ENCODE peak calls at places on chromosomes 7 and 10, in five cellular contexts. F is AG04449; P is lower lobe of right lung; J is psoas muscle; T is CD8-positive, alpha-beta T cell. W is an unnamed sample.

GRCh38 chr10:27481486-27481885 is 22.6 kb upstream of the RAB18 start:
- DNase-seq in F (no peak), P (no peak), J (no peak), T (no peak), W (no peak)

GRCh38 chr7:133434246-133434865 is 181.5 kb downstream of the EXOC4 start:
- DNase-seq in F (no peak), P (no peak), J (no peak), T (no peak), W (no peak)

GRCh38 chr10:95276367-95277200 is 14.2 kb downstream of the PDLIM1 start:
- DNase-seq in F (no peak), P (no peak), J (no peak), T (no peak), W (no peak)

GRCh38 chr7:73397936-73398335 is 35.6 kb upstream of the FZD9 start:
- DNase-seq in F (no peak), P (no peak), J (peak; percentile 45), T (no peak), W (no peak)

GRCh38 chr10:108574233-108574632 is 1349.1 kb downstream of the XPNPEP1 start:
- DNase-seq in F (no peak), P (no peak), J (no peak), T (no peak), W (no peak)

GRCh38 chr10:24694086-24694485 is 29.6 kb downstream of the ARHGAP21 start:
- DNase-seq in F (no peak), P (no peak), J (no peak), T (no peak), W (no peak)

GRCh38 chr10:88270871-88271713 is 312.0 kb downstream of the RNLS start:
- DNase-seq in F (no peak), P (no peak), J (no peak), T (peak; percentile 14), W (no peak)

GRCh38 chr10:108388716-108389115 is 1224.2 kb upstream of the SORCS1 start:
- DNase-seq in F (no peak), P (no peak), J (no peak), T (no peak), W (no peak)

DNA sequence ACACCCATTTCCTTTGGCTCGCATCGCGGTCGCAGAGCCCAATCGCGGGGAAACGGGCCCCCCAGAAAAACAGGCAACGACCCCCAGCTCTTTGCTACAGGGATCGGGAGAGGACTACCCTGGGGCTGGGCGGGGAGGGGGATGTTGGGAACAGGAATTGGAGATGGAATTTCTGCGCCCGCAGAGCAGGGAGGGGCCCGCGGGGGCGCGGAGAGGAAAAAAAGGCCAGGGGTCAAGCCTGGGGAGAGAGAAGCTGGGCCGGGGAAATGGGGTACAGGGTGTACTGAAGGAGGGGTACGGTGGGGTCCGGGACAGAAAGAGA is 410 bp downstream of the SGCE start:
- DNase-seq in F (no peak), P (no peak), J (no peak), T (no peak), W (no peak)
- H3K4me3 ChIP-seq in F (peak overlapping the region; percentile 75), P (peak overlapping the region; percentile 67), J (peak overlapping the region; percentile 66), T (peak overlapping the region; percentile 2), W (peak overlapping the region; percentile 58)

DNA sequence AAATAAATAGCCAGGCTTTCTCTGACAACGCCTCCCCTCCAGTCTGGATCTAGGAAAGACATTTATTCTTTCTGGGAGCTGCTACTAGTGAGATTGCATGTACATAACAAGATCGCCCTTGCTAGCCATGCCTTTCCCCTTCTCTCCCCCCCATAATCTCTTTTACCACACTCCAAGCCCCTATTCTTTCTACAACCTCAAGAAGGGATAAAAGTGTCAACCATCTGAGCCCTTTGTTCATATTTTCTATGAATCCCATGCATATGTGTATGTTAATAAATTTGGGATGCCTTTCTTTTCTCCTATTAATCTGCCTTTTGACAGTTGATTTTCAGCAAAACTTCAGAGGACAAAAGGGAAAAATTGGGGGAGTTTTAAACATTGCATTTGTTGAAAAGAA is 194.2 kb downstream of the SNX13 start:
- DNase-seq in F (no peak), P (no peak), J (no peak), T (no peak), W (no peak)
- H3K4me3 ChIP-seq in F (no peak overlapping the region), P (no peak overlapping the region), J (no peak overlapping the region), T (no peak overlapping the region), W (no peak overlapping the region)

DNA sequence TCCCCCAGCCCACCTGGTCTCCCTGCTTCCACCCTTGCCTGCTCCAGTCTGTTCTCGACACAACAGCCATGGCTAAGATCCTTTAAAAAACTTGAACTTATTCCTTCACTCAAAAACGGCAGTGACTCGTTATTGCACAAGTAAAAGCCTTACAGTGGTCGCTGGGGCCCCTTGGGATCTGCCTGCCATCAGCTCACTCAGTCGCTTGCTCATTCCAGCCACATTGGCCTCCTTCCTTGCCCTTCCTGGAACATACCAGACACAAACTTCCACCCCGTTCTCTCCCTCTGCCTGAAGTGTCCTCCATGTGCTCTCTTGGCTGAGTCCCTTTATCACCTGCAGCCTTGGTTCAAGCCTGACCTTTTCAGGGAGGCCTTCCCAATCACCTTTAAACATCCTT is 4.7 kb downstream of the CCNY start:
- DNase-seq in F (no peak), P (no peak), J (peak; percentile 51), T (no peak), W (no peak)
- H3K4me3 ChIP-seq in F (no peak overlapping the region), P (no peak overlapping the region), J (no peak overlapping the region), T (no peak overlapping the region), W (no peak overlapping the region)

GRCh38 chr10:131998050-131998844 is 16.5 kb upstream of the BNIP3 start:
- DNase-seq in F (no peak), P (no peak), J (no peak), T (no peak), W (no peak)

GRCh38 chr10:131994435-131994834 is 12.7 kb upstream of the BNIP3 start:
- DNase-seq in F (no peak), P (no peak), J (no peak), T (no peak), W (no peak)

GRCh38 chr10:131996508-131997365 is 15.0 kb upstream of the BNIP3 start:
- DNase-seq in F (no peak), P (peak; percentile 62), J (peak; percentile 72), T (no peak), W (no peak)

GRCh38 chr10:131998845-131999681 is 17.3 kb upstream of the BNIP3 start:
- DNase-seq in F (no peak), P (no peak), J (no peak), T (no peak), W (no peak)

GRCh38 chr10:131997366-131998049 is 15.8 kb upstream of the BNIP3 start:
- DNase-seq in F (peak; percentile 33), P (peak; percentile 90), J (peak; percentile 84), T (no peak), W (no peak)
- H3K4me3 ChIP-seq in F (no peak overlapping the region), P (no peak overlapping the region), J (peak overlapping the region; percentile 43), T (no peak overlapping the region), W (no peak overlapping the region)

GRCh38 chr10:125721035-125721434 is 1.5 kb downstream of the EDRF1 start:
- DNase-seq in F (no peak), P (no peak), J (no peak), T (no peak), W (no peak)
- H3K4me3 ChIP-seq in F (no peak overlapping the region), P (peak overlapping the region; percentile 93), J (peak overlapping the region; percentile 92), T (no peak overlapping the region), W (peak overlapping the region; percentile 100)

GRCh38 chr10:1045415-1045814 is 3.5 kb downstream of the IDI1 start:
- DNase-seq in F (no peak), P (no peak), J (no peak), T (no peak), W (no peak)

GRCh38 chr10:1047937-1048336 is 982 bp downstream of the IDI1 start:
- DNase-seq in F (no peak), P (no peak), J (no peak), T (no peak), W (no peak)

GRCh38 chr10:1043532-1043995 is 5.4 kb downstream of the IDI1 start:
- DNase-seq in F (no peak), P (peak; percentile 57), J (peak; percentile 28), T (no peak), W (no peak)

GRCh38 chr10:1044146-1044545 is 4.8 kb downstream of the IDI1 start:
- DNase-seq in F (no peak), P (no peak), J (no peak), T (no peak), W (no peak)

GRCh38 chr10:1044964-1045363 is 4.0 kb downstream of the IDI1 start:
- DNase-seq in F (no peak), P (no peak), J (no peak), T (no peak), W (no peak)
- H3K4me3 ChIP-seq in F (no peak overlapping the region), P (no peak overlapping the region), J (peak overlapping the region; percentile 47), T (no peak overlapping the region), W (no peak overlapping the region)